ENCODE peak calls at places on chromosomes 16 and 17, in six cellular contexts. Q is heart left ventricle, B is H9, Z is breast epithelium, O is psoas muscle, C is pancreas. J is an unnamed sample.
A peak's percentile ranks its signal among the peaks of the same experiment; 100 is the strongest.

GRCh38 chr16:88478115-88478514 is 25.0 kb downstream of the ZFPM1 start:
- DNase-seq in Q (no peak), B (no peak), Z (no peak), O (no peak), C (no peak), J (no peak)

GRCh38 chr17:22171631-22172030 is 479.3 kb downstream of the KCNJ18 start:
- DNase-seq in Q (no peak), B (no peak), Z (no peak), O (no peak), C (no peak), J (no peak)

GRCh38 chr16:14057878-14058382 is 13.2 kb upstream of the MRTFB start:
- DNase-seq in Q (no peak), B (no peak), Z (peak; percentile 59), O (no peak), C (no peak), J (no peak)

GRCh38 chr17:61382796-61383688 is 16.6 kb upstream of the TBX2 start:
- DNase-seq in Q (no peak), B (no peak), Z (no peak), O (peak; percentile 40), C (peak; percentile 21), J (no peak)

GRCh38 chr17:73011016-73011486 is 81.4 kb downstream of the SLC39A11 start:
- DNase-seq in Q (no peak), B (no peak), Z (no peak), O (no peak), C (no peak), J (no peak)

GRCh38 chr17:62180772-62181171 is 115.7 kb upstream of the MED13 start:
- DNase-seq in Q (no peak), B (no peak), Z (no peak), O (no peak), C (no peak), J (no peak)

GRCh38 chr17:7318121-7318860 is 3.1 kb upstream of the GPS2 start:
- DNase-seq in Q (no peak), B (no peak), Z (no peak), O (no peak), C (no peak), J (no peak)

GRCh38 chr17:28468781-28469180 is 4.7 kb upstream of the SLC13A2 start:
- DNase-seq in Q (no peak), B (no peak), Z (no peak), O (no peak), C (no peak), J (no peak)

GRCh38 chr17:17729620-17730249 is 48.5 kb downstream of the RAI1 start:
- DNase-seq in Q (no peak), B (peak; percentile 81), Z (no peak), O (no peak), C (no peak), J (no peak)

GRCh38 chr16:70678121-70678897 is 7.5 kb downstream of the MTSS2 start:
- DNase-seq in Q (peak; percentile 63), B (no peak), Z (no peak), O (peak; percentile 49), C (no peak), J (no peak)

GRCh38 chr16:23408242-23409201 is 44.5 kb downstream of the COG7 start:
- DNase-seq in Q (no peak), B (no peak), Z (no peak), O (peak; percentile 75), C (no peak), J (no peak)

GRCh38 chr17:21199311-21199710 is 14.7 kb downstream of the TMEM11 start:
- DNase-seq in Q (no peak), B (peak; percentile 84), Z (no peak), O (no peak), C (no peak), J (no peak)

GRCh38 chr16:12097523-12098428 is 121.2 kb downstream of the SNX29 start:
- DNase-seq in Q (no peak), B (no peak), Z (no peak), O (no peak), C (peak; percentile 26), J (peak; percentile 46)

GRCh38 chr17:42026821-42027539 is 7.1 kb downstream of the NKIRAS2 start:
- DNase-seq in Q (no peak), B (no peak), Z (no peak), O (no peak), C (no peak), J (no peak)

GRCh38 chr16:24009060-24009459 is 173.3 kb downstream of the PRKCB start:
- DNase-seq in Q (no peak), B (no peak), Z (no peak), O (no peak), C (no peak), J (no peak)

GRCh38 chr16:79598341-79599181 is 2.0 kb downstream of the MAF start:
- DNase-seq in Q (peak; percentile 82), B (peak; percentile 76), Z (peak; percentile 68), O (peak; percentile 85), C (peak; percentile 69), J (peak; percentile 60)

GRCh38 chr16:46858151-46858550 is 26.0 kb upstream of the GPT2 start:
- DNase-seq in Q (no peak), B (no peak), Z (no peak), O (no peak), C (no peak), J (no peak)

GRCh38 chr17:81831957-81832607 is 1.0 kb downstream of the MCRIP1 start:
- DNase-seq in Q (no peak), B (no peak), Z (no peak), O (peak; percentile 78), C (no peak), J (no peak)

GRCh38 chr16:24523569-24523968 is 15.8 kb upstream of the RBBP6 start:
- DNase-seq in Q (no peak), B (peak; percentile 33), Z (no peak), O (no peak), C (no peak), J (no peak)

GRCh38 chr16:89370081-89370511 is 120.3 kb downstream of the ANKRD11 start:
- DNase-seq in Q (no peak), B (no peak), Z (no peak), O (no peak), C (peak; percentile 23), J (no peak)

GRCh38 chr17:64676763-64677162 is 14.7 kb upstream of the SMURF2 start:
- DNase-seq in Q (no peak), B (no peak), Z (no peak), O (no peak), C (no peak), J (no peak)

GRCh38 chr17:45289316-45290268 is 27.2 kb downstream of the MAP3K14 start:
- DNase-seq in Q (no peak), B (no peak), Z (no peak), O (peak; percentile 51), C (no peak), J (no peak)

GRCh38 chr16:71610936-71611871 is 14.8 kb upstream of the MARVELD3 start:
- DNase-seq in Q (peak; percentile 77), B (peak; percentile 91), Z (peak; percentile 28), O (peak; percentile 68), C (peak; percentile 98), J (peak; percentile 76)

GRCh38 chr16:49183911-49184310 is 97.7 kb downstream of the CBLN1 start:
- DNase-seq in Q (no peak), B (peak; percentile 73), Z (no peak), O (no peak), C (no peak), J (no peak)

GRCh38 chr17:68297168-68297567 is 5.9 kb downstream of the ARSG start:
- DNase-seq in Q (no peak), B (no peak), Z (peak; percentile 66), O (no peak), C (no peak), J (no peak)

GRCh38 chr17:16435951-16436886 is 20.8 kb downstream of the TRPV2 start:
- DNase-seq in Q (no peak), B (peak; percentile 46), Z (no peak), O (no peak), C (no peak), J (no peak)
- H3K27ac ChIP-seq in Q (no peak overlapping the region), B (no peak overlapping the region), Z (no peak overlapping the region), O (no peak overlapping the region), C (no peak overlapping the region), J (no peak overlapping the region)

GRCh38 chr17:4539576-4540223 is 15.5 kb downstream of the MYBBP1A start:
- DNase-seq in Q (no peak), B (no peak), Z (no peak), O (no peak), C (no peak), J (no peak)

GRCh38 chr17:4541041-4541327 is 14.2 kb downstream of the MYBBP1A start:
- DNase-seq in Q (no peak), B (no peak), Z (no peak), O (peak; percentile 87), C (no peak), J (no peak)

GRCh38 chr17:4539025-4539424 is 16.2 kb downstream of the MYBBP1A start:
- DNase-seq in Q (no peak), B (no peak), Z (no peak), O (no peak), C (peak; percentile 57), J (no peak)

GRCh38 chr17:4541328-4542002 is 13.7 kb downstream of the MYBBP1A start:
- DNase-seq in Q (peak; percentile 65), B (no peak), Z (no peak), O (peak; percentile 57), C (peak; percentile 56), J (no peak)

GRCh38 chr17:4540224-4541040 is 14.8 kb downstream of the MYBBP1A start:
- DNase-seq in Q (no peak), B (peak; percentile 68), Z (no peak), O (no peak), C (peak; percentile 61), J (no peak)
- TF ChIP-seq CTCF in Q (peak; percentile 31), B (peak; percentile 46), Z (no peak), O (peak; percentile 12), C (no peak), J (peak; percentile 10)

GRCh38 chr17:39617100-39617445 is 9.4 kb upstream of the NEUROD2 start:
- DNase-seq in Q (no peak), B (no peak), Z (no peak), O (no peak), C (no peak), J (no peak)
- H3K27me3 ChIP-seq in Q (no peaks in the 10 kb centered on the region), B (peaks cover 19% of the 10 kb centered on the region), Z (peaks cover 6% of the 10 kb centered on the region), O (peaks cover 33% of the 10 kb centered on the region), C (no peaks in the 10 kb centered on the region), J (peaks cover 10% of the 10 kb centered on the region)

GRCh38 chr16:85605912-85606841 is 6.9 kb upstream of the GSE1 start:
- DNase-seq in Q (no peak), B (no peak), Z (no peak), O (no peak), C (no peak), J (no peak)
- H3K27ac ChIP-seq in Q (no peak overlapping the region), B (no peak overlapping the region), Z (no peak overlapping the region), O (no peak overlapping the region), C (peak overlapping the region; percentile 46), J (peak overlapping the region; percentile 16)

GRCh38 chr16:65641693-65642289 is 519.9 kb upstream of the CDH11 start:
- DNase-seq in Q (no peak), B (no peak), Z (no peak), O (no peak), C (no peak), J (no peak)
- TF ChIP-seq CTCF in Q (no peak), B (no peak), Z (no peak), O (no peak), C (no peak), J (no peak)

J was measured in lung.